ENCODE peak calls at places on chromosomes 2 and 18, in eight cellular contexts. One of them, this sample, is unnamed.

GRCh38 chr18:9885170-9886004 is at the start of gene TXNDC2:
- DNase-seq in memory B cell: no peak
- DNase-seq in left ventricle myocardium inferior: no peak
- DNase-seq in NCI-H510A: no peak
- DNase-seq in AG09319: no peak
- DNase-seq in endothelial cell: no peak
- DNase-seq in amniotic stem cell: no peak
- DNase-seq in NCI-H1105: no peak
- DNase-seq in this sample: no peak

GRCh38 chr2:42096869-42097591 is 49.2 kb downstream of the PKDCC start:
- DNase-seq in NCI-H510A: no peak
- DNase-seq in memory B cell: no peak
- DNase-seq in left ventricle myocardium inferior: no peak
- DNase-seq in AG09319: no peak
- DNase-seq in NCI-H1105: no peak
- DNase-seq in endothelial cell: no peak
- DNase-seq in amniotic stem cell: no peak
- DNase-seq in this sample: no peak

GRCh38 chr2:60556441-60556997 is 3.1 kb upstream of the BCL11A start:
- DNase-seq in amniotic stem cell: no peak
- DNase-seq in NCI-H510A: no peak
- DNase-seq in left ventricle myocardium inferior: no peak
- DNase-seq in endothelial cell: no peak
- DNase-seq in NCI-H1105: no peak
- DNase-seq in AG09319: no peak
- DNase-seq in memory B cell: no peak
- DNase-seq in this sample: peak; percentile 95

GRCh38 chr2:235492850-235493344 is 946 bp upstream of the AGAP1 start:
- DNase-seq in NCI-H510A: no peak
- DNase-seq in memory B cell: no peak
- DNase-seq in left ventricle myocardium inferior: no peak
- DNase-seq in amniotic stem cell: no peak
- DNase-seq in endothelial cell: peak; percentile 15
- DNase-seq in NCI-H1105: no peak
- DNase-seq in AG09319: no peak
- DNase-seq in this sample: no peak

GRCh38 chr2:23419171-23420090 is 34.5 kb downstream of the KLHL29 start:
- DNase-seq in memory B cell: no peak
- DNase-seq in endothelial cell: no peak
- DNase-seq in NCI-H1105: no peak
- DNase-seq in amniotic stem cell: no peak
- DNase-seq in left ventricle myocardium inferior: no peak
- DNase-seq in AG09319: no peak
- DNase-seq in NCI-H510A: no peak
- DNase-seq in this sample: no peak

GRCh38 chr18:54223568-54224241 is 764 bp downstream of the MBD2 start:
- DNase-seq in AG09319: peak; percentile 79
- DNase-seq in NCI-H510A: peak; percentile 10
- DNase-seq in endothelial cell: peak; percentile 18
- DNase-seq in NCI-H1105: peak; percentile 31
- DNase-seq in left ventricle myocardium inferior: peak; percentile 36
- DNase-seq in amniotic stem cell: peak; percentile 30
- DNase-seq in memory B cell: peak; percentile 24
- DNase-seq in this sample: peak; percentile 38

GRCh38 chr2:80392446-80392845 is 87.9 kb upstream of the LRRTM1 start:
- DNase-seq in endothelial cell: no peak
- DNase-seq in NCI-H1105: no peak
- DNase-seq in amniotic stem cell: no peak
- DNase-seq in left ventricle myocardium inferior: no peak
- DNase-seq in memory B cell: no peak
- DNase-seq in AG09319: no peak
- DNase-seq in NCI-H510A: no peak
- DNase-seq in this sample: no peak

GRCh38 chr18:70371085-70371735 is 82.4 kb downstream of the SOCS6 start:
- DNase-seq in AG09319: no peak
- DNase-seq in NCI-H510A: no peak
- DNase-seq in left ventricle myocardium inferior: no peak
- DNase-seq in amniotic stem cell: no peak
- DNase-seq in memory B cell: no peak
- DNase-seq in NCI-H1105: no peak
- DNase-seq in endothelial cell: no peak
- DNase-seq in this sample: no peak

GRCh38 chr2:179340678-179341077 is 76.0 kb upstream of the SESTD1 start:
- DNase-seq in left ventricle myocardium inferior: no peak
- DNase-seq in AG09319: no peak
- DNase-seq in memory B cell: no peak
- DNase-seq in amniotic stem cell: no peak
- DNase-seq in NCI-H510A: peak; percentile 28
- DNase-seq in endothelial cell: no peak
- DNase-seq in NCI-H1105: no peak
- DNase-seq in this sample: no peak

GRCh38 chr2:186330050-186330449 is 156.0 kb upstream of the ZC3H15 start:
- DNase-seq in endothelial cell: no peak
- DNase-seq in amniotic stem cell: no peak
- DNase-seq in left ventricle myocardium inferior: no peak
- DNase-seq in AG09319: no peak
- DNase-seq in NCI-H510A: no peak
- DNase-seq in NCI-H1105: no peak
- DNase-seq in memory B cell: no peak
- DNase-seq in this sample: no peak

GRCh38 chr18:1049173-1049572 is 144.5 kb downstream of the ADCYAP1 start:
- DNase-seq in NCI-H510A: no peak
- DNase-seq in NCI-H1105: no peak
- DNase-seq in AG09319: no peak
- DNase-seq in memory B cell: no peak
- DNase-seq in amniotic stem cell: no peak
- DNase-seq in left ventricle myocardium inferior: no peak
- DNase-seq in endothelial cell: no peak
- DNase-seq in this sample: no peak

GRCh38 chr2:142791335-142791734 is 86.1 kb upstream of the KYNU start:
- DNase-seq in AG09319: no peak
- DNase-seq in memory B cell: no peak
- DNase-seq in amniotic stem cell: no peak
- DNase-seq in NCI-H1105: no peak
- DNase-seq in left ventricle myocardium inferior: no peak
- DNase-seq in NCI-H510A: no peak
- DNase-seq in endothelial cell: no peak
- DNase-seq in this sample: no peak

GRCh38 chr2:127024769-127025356 is 82.1 kb downstream of the BIN1 start:
- DNase-seq in amniotic stem cell: peak; percentile 7
- DNase-seq in NCI-H510A: peak; percentile 57
- DNase-seq in left ventricle myocardium inferior: no peak
- DNase-seq in memory B cell: no peak
- DNase-seq in AG09319: no peak
- DNase-seq in NCI-H1105: no peak
- DNase-seq in endothelial cell: peak; percentile 66
- DNase-seq in this sample: peak; percentile 77

GRCh38 chr2:222315443-222316121 is 16.8 kb upstream of the PAX3 start:
- DNase-seq in amniotic stem cell: no peak
- DNase-seq in memory B cell: no peak
- DNase-seq in left ventricle myocardium inferior: no peak
- DNase-seq in NCI-H510A: no peak
- DNase-seq in AG09319: no peak
- DNase-seq in endothelial cell: no peak
- DNase-seq in NCI-H1105: no peak
- DNase-seq in this sample: no peak

GRCh38 chr2:209577376-209578357 is 153.8 kb downstream of the MAP2 start:
- DNase-seq in AG09319: no peak
- DNase-seq in endothelial cell: no peak
- DNase-seq in NCI-H510A: peak; percentile 15
- DNase-seq in amniotic stem cell: no peak
- DNase-seq in NCI-H1105: peak; percentile 25
- DNase-seq in memory B cell: peak; percentile 4
- DNase-seq in left ventricle myocardium inferior: no peak
- DNase-seq in this sample: peak; percentile 32

GRCh38 chr2:60843006-60843405 is 38.4 kb upstream of the REL start:
- DNase-seq in NCI-H1105: no peak
- DNase-seq in memory B cell: no peak
- DNase-seq in AG09319: no peak
- DNase-seq in left ventricle myocardium inferior: no peak
- DNase-seq in amniotic stem cell: no peak
- DNase-seq in endothelial cell: no peak
- DNase-seq in NCI-H510A: no peak
- DNase-seq in this sample: no peak

GRCh38 chr2:238895901-238896600 is 48.2 kb downstream of the TWIST2 start:
- DNase-seq in endothelial cell: no peak
- DNase-seq in memory B cell: no peak
- DNase-seq in NCI-H1105: no peak
- DNase-seq in amniotic stem cell: peak; percentile 63
- DNase-seq in left ventricle myocardium inferior: peak; percentile 68
- DNase-seq in NCI-H510A: no peak
- DNase-seq in AG09319: peak; percentile 86
- DNase-seq in this sample: no peak

GRCh38 chr2:143356341-143356740 is 227.1 kb downstream of the ARHGAP15 start:
- DNase-seq in memory B cell: no peak
- DNase-seq in NCI-H510A: no peak
- DNase-seq in AG09319: no peak
- DNase-seq in amniotic stem cell: no peak
- DNase-seq in left ventricle myocardium inferior: no peak
- DNase-seq in endothelial cell: no peak
- DNase-seq in NCI-H1105: no peak
- DNase-seq in this sample: no peak

GRCh38 chr2:218880749-218881594 is at the start of gene WNT10A:
- DNase-seq in endothelial cell: no peak
- DNase-seq in NCI-H510A: no peak
- DNase-seq in memory B cell: no peak
- DNase-seq in AG09319: no peak
- DNase-seq in amniotic stem cell: no peak
- DNase-seq in left ventricle myocardium inferior: no peak
- DNase-seq in NCI-H1105: no peak
- DNase-seq in this sample: no peak

GRCh38 chr2:98372121-98372520 is 25.9 kb downstream of the CNGA3 start:
- DNase-seq in memory B cell: no peak
- DNase-seq in NCI-H1105: no peak
- DNase-seq in NCI-H510A: no peak
- DNase-seq in AG09319: no peak
- DNase-seq in left ventricle myocardium inferior: no peak
- DNase-seq in endothelial cell: no peak
- DNase-seq in amniotic stem cell: no peak
- DNase-seq in this sample: no peak

GRCh38 chr2:31440764-31441163 is 26.2 kb upstream of the XDH start:
- DNase-seq in left ventricle myocardium inferior: no peak
- DNase-seq in AG09319: peak; percentile 63
- DNase-seq in memory B cell: no peak
- DNase-seq in NCI-H1105: no peak
- DNase-seq in NCI-H510A: no peak
- DNase-seq in endothelial cell: no peak
- DNase-seq in amniotic stem cell: peak; percentile 31
- DNase-seq in this sample: no peak

GRCh38 chr18:36187826-36188721 is 777 bp downstream of the MOCOS start:
- DNase-seq in left ventricle myocardium inferior: peak; percentile 16
- DNase-seq in NCI-H510A: no peak
- DNase-seq in memory B cell: no peak
- DNase-seq in amniotic stem cell: no peak
- DNase-seq in endothelial cell: peak; percentile 10
- DNase-seq in NCI-H1105: no peak
- DNase-seq in AG09319: peak; percentile 57
- DNase-seq in this sample: no peak

GRCh38 chr2:60560734-60561649 is 7.5 kb upstream of the BCL11A start:
- DNase-seq in left ventricle myocardium inferior: no peak
- DNase-seq in endothelial cell: no peak
- DNase-seq in memory B cell: peak; percentile 56
- DNase-seq in amniotic stem cell: no peak
- DNase-seq in NCI-H1105: no peak
- DNase-seq in NCI-H510A: no peak
- DNase-seq in AG09319: no peak
- DNase-seq in this sample: no peak

GRCh38 chr2:11092693-11093335 is 62.5 kb upstream of the SLC66A3 start:
- DNase-seq in NCI-H510A: no peak
- DNase-seq in endothelial cell: no peak
- DNase-seq in memory B cell: no peak
- DNase-seq in amniotic stem cell: no peak
- DNase-seq in AG09319: no peak
- DNase-seq in left ventricle myocardium inferior: no peak
- DNase-seq in NCI-H1105: no peak
- DNase-seq in this sample: no peak

GRCh38 chr2:222663448-222663847 is 7.6 kb upstream of the FARSB start:
- DNase-seq in left ventricle myocardium inferior: no peak
- DNase-seq in NCI-H1105: no peak
- DNase-seq in amniotic stem cell: no peak
- DNase-seq in memory B cell: no peak
- DNase-seq in endothelial cell: no peak
- DNase-seq in AG09319: no peak
- DNase-seq in NCI-H510A: no peak
- DNase-seq in this sample: no peak

GRCh38 chr2:237600205-237600846 is 9.8 kb upstream of the RAB17 start:
- DNase-seq in left ventricle myocardium inferior: peak; percentile 62
- DNase-seq in memory B cell: no peak
- DNase-seq in amniotic stem cell: peak; percentile 64
- DNase-seq in NCI-H1105: no peak
- DNase-seq in NCI-H510A: no peak
- DNase-seq in endothelial cell: no peak
- DNase-seq in AG09319: peak; percentile 54
- DNase-seq in this sample: peak; percentile 31

GRCh38 chr2:216117566-216117965 is 8.4 kb downstream of the XRCC5 start:
- DNase-seq in NCI-H1105: no peak
- DNase-seq in memory B cell: no peak
- DNase-seq in left ventricle myocardium inferior: no peak
- DNase-seq in amniotic stem cell: peak; percentile 1
- DNase-seq in endothelial cell: no peak
- DNase-seq in NCI-H510A: no peak
- DNase-seq in AG09319: no peak
- DNase-seq in this sample: no peak

GRCh38 chr2:132585982-132586608 is 83.9 kb downstream of the LYPD1 start:
- DNase-seq in NCI-H510A: no peak
- DNase-seq in amniotic stem cell: no peak
- DNase-seq in endothelial cell: no peak
- DNase-seq in left ventricle myocardium inferior: no peak
- DNase-seq in AG09319: no peak
- DNase-seq in NCI-H1105: no peak
- DNase-seq in memory B cell: no peak
- DNase-seq in this sample: no peak

GRCh38 chr2:113711857-113712256 is 44.6 kb downstream of the SLC35F5 start:
- DNase-seq in amniotic stem cell: no peak
- DNase-seq in NCI-H1105: no peak
- DNase-seq in left ventricle myocardium inferior: no peak
- DNase-seq in endothelial cell: no peak
- DNase-seq in memory B cell: no peak
- DNase-seq in NCI-H510A: no peak
- DNase-seq in AG09319: no peak
- DNase-seq in this sample: no peak

GRCh38 chr2:33441235-33441810 is 35.1 kb upstream of the RASGRP3 start:
- DNase-seq in AG09319: peak; percentile 60
- DNase-seq in amniotic stem cell: peak; percentile 46
- DNase-seq in endothelial cell: peak; percentile 59
- DNase-seq in left ventricle myocardium inferior: peak; percentile 37
- DNase-seq in memory B cell: peak; percentile 4
- DNase-seq in NCI-H510A: no peak
- DNase-seq in NCI-H1105: no peak
- DNase-seq in this sample: peak; percentile 53

GRCh38 chr2:215447056-215447455 is 11.2 kb upstream of the FN1 start:
- DNase-seq in NCI-H1105: no peak
- DNase-seq in amniotic stem cell: no peak
- DNase-seq in AG09319: no peak
- DNase-seq in endothelial cell: no peak
- DNase-seq in left ventricle myocardium inferior: no peak
- DNase-seq in memory B cell: no peak
- DNase-seq in NCI-H510A: no peak
- DNase-seq in this sample: no peak

GRCh38 chr2:119414894-119415293 is 16.8 kb upstream of the TMEM37 start:
- DNase-seq in endothelial cell: no peak
- DNase-seq in NCI-H510A: no peak
- DNase-seq in NCI-H1105: no peak
- DNase-seq in left ventricle myocardium inferior: no peak
- DNase-seq in AG09319: no peak
- DNase-seq in memory B cell: no peak
- DNase-seq in amniotic stem cell: no peak
- DNase-seq in this sample: no peak

GRCh38 chr18:8791171-8791651 is 85.9 kb downstream of the MTCL1 start:
- DNase-seq in NCI-H1105: no peak
- DNase-seq in left ventricle myocardium inferior: no peak
- DNase-seq in memory B cell: no peak
- DNase-seq in endothelial cell: no peak
- DNase-seq in amniotic stem cell: no peak
- DNase-seq in AG09319: no peak
- DNase-seq in NCI-H510A: no peak
- DNase-seq in this sample: no peak

GRCh38 chr2:199440118-199440517 is 17.6 kb downstream of the SATB2 start:
- DNase-seq in NCI-H1105: no peak
- DNase-seq in amniotic stem cell: no peak
- DNase-seq in AG09319: no peak
- DNase-seq in NCI-H510A: no peak
- DNase-seq in memory B cell: no peak
- DNase-seq in left ventricle myocardium inferior: no peak
- DNase-seq in endothelial cell: no peak
- DNase-seq in this sample: no peak